ENCODE peak calls at places on chromosomes 1 and 21, in seven cellular contexts. One of them, this sample, is unnamed.

GRCh38 chr1:163875927-163876320 is 554.2 kb downstream of the NUF2 start:
- DNase-seq in MM.1S: no peak
- DNase-seq in heart right ventricle: no peak
- DNase-seq in stimulated activated CD8-positive, alpha-beta memory T cell treated with anti-CD3 and anti-CD28 coated beads, Interleukin-4, amount 100 ng/mL, for 4 hours: no peak
- DNase-seq in DMS 273 treated with DMSO at 0.1 percent for 48 hours: no peak
- DNase-seq in HepG2: no peak
- DNase-seq in neural crest cell: no peak
- DNase-seq in this sample: no peak

GRCh38 chr1:30801826-30802198 is 44.2 kb upstream of the LAPTM5 start:
- DNase-seq in MM.1S: peak; percentile 68
- DNase-seq in heart right ventricle: peak; percentile 88
- DNase-seq in stimulated activated CD8-positive, alpha-beta memory T cell treated with anti-CD3 and anti-CD28 coated beads, Interleukin-4, amount 100 ng/mL, for 4 hours: peak; percentile 41
- DNase-seq in DMS 273 treated with DMSO at 0.1 percent for 48 hours: no peak
- DNase-seq in HepG2: peak; percentile 37
- DNase-seq in neural crest cell: peak; percentile 99
- DNase-seq in this sample: peak; percentile 88

GRCh38 chr1:45542591-45542990 is 8.0 kb upstream of the AKR1A1 start:
- DNase-seq in MM.1S: no peak
- DNase-seq in heart right ventricle: no peak
- DNase-seq in stimulated activated CD8-positive, alpha-beta memory T cell treated with anti-CD3 and anti-CD28 coated beads, Interleukin-4, amount 100 ng/mL, for 4 hours: no peak
- DNase-seq in DMS 273 treated with DMSO at 0.1 percent for 48 hours: no peak
- DNase-seq in HepG2: peak; percentile 90
- DNase-seq in neural crest cell: no peak
- DNase-seq in this sample: no peak

GRCh38 chr1:175572932-175573871 is 170.2 kb downstream of the TNR start:
- DNase-seq in MM.1S: no peak
- DNase-seq in heart right ventricle: no peak
- DNase-seq in stimulated activated CD8-positive, alpha-beta memory T cell treated with anti-CD3 and anti-CD28 coated beads, Interleukin-4, amount 100 ng/mL, for 4 hours: no peak
- DNase-seq in DMS 273 treated with DMSO at 0.1 percent for 48 hours: peak; percentile 96
- DNase-seq in HepG2: no peak
- DNase-seq in neural crest cell: no peak
- DNase-seq in this sample: no peak

GRCh38 chr1:169466259-169467230 is 19.2 kb downstream of the SLC19A2 start:
- DNase-seq in MM.1S: peak; percentile 42
- DNase-seq in heart right ventricle: no peak
- DNase-seq in stimulated activated CD8-positive, alpha-beta memory T cell treated with anti-CD3 and anti-CD28 coated beads, Interleukin-4, amount 100 ng/mL, for 4 hours: no peak
- DNase-seq in DMS 273 treated with DMSO at 0.1 percent for 48 hours: no peak
- DNase-seq in HepG2: peak; percentile 24
- DNase-seq in neural crest cell: no peak
- DNase-seq in this sample: no peak

GRCh38 chr1:24501371-24502167 is 1.1 kb upstream of the RCAN3 start:
- DNase-seq in MM.1S: peak; percentile 76
- DNase-seq in heart right ventricle: no peak
- DNase-seq in stimulated activated CD8-positive, alpha-beta memory T cell treated with anti-CD3 and anti-CD28 coated beads, Interleukin-4, amount 100 ng/mL, for 4 hours: no peak
- DNase-seq in DMS 273 treated with DMSO at 0.1 percent for 48 hours: no peak
- DNase-seq in HepG2: no peak
- DNase-seq in neural crest cell: no peak
- DNase-seq in this sample: peak; percentile 27

GRCh38 chr1:111222308-111223125 is 5.0 kb upstream of the CHI3L2 start:
- DNase-seq in MM.1S: peak; percentile 23
- DNase-seq in heart right ventricle: peak; percentile 79
- DNase-seq in stimulated activated CD8-positive, alpha-beta memory T cell treated with anti-CD3 and anti-CD28 coated beads, Interleukin-4, amount 100 ng/mL, for 4 hours: no peak
- DNase-seq in DMS 273 treated with DMSO at 0.1 percent for 48 hours: peak; percentile 2
- DNase-seq in HepG2: peak; percentile 62
- DNase-seq in neural crest cell: peak; percentile 76
- DNase-seq in this sample: peak; percentile 90

GRCh38 chr1:201048521-201048920 is 25.0 kb upstream of the KIF21B start:
- DNase-seq in MM.1S: no peak
- DNase-seq in heart right ventricle: no peak
- DNase-seq in stimulated activated CD8-positive, alpha-beta memory T cell treated with anti-CD3 and anti-CD28 coated beads, Interleukin-4, amount 100 ng/mL, for 4 hours: no peak
- DNase-seq in DMS 273 treated with DMSO at 0.1 percent for 48 hours: no peak
- DNase-seq in HepG2: no peak
- DNase-seq in neural crest cell: no peak
- DNase-seq in this sample: no peak

GRCh38 chr21:46079357-46080170 is 18.3 kb upstream of the COL6A2 start:
- DNase-seq in MM.1S: no peak
- DNase-seq in heart right ventricle: peak; percentile 36
- DNase-seq in stimulated activated CD8-positive, alpha-beta memory T cell treated with anti-CD3 and anti-CD28 coated beads, Interleukin-4, amount 100 ng/mL, for 4 hours: no peak
- DNase-seq in DMS 273 treated with DMSO at 0.1 percent for 48 hours: no peak
- DNase-seq in HepG2: no peak
- DNase-seq in neural crest cell: no peak
- DNase-seq in this sample: no peak

GRCh38 chr21:44013380-44014088 is 1.4 kb downstream of the TRAPPC10 start:
- DNase-seq in MM.1S: peak; percentile 66
- DNase-seq in heart right ventricle: no peak
- DNase-seq in stimulated activated CD8-positive, alpha-beta memory T cell treated with anti-CD3 and anti-CD28 coated beads, Interleukin-4, amount 100 ng/mL, for 4 hours: no peak
- DNase-seq in DMS 273 treated with DMSO at 0.1 percent for 48 hours: no peak
- DNase-seq in HepG2: no peak
- DNase-seq in neural crest cell: no peak
- DNase-seq in this sample: no peak

GRCh38 chr1:114021665-114022099 is 42.4 kb downstream of the OLFML3 start:
- DNase-seq in MM.1S: no peak
- DNase-seq in heart right ventricle: no peak
- DNase-seq in stimulated activated CD8-positive, alpha-beta memory T cell treated with anti-CD3 and anti-CD28 coated beads, Interleukin-4, amount 100 ng/mL, for 4 hours: no peak
- DNase-seq in DMS 273 treated with DMSO at 0.1 percent for 48 hours: peak; percentile 43
- DNase-seq in HepG2: peak; percentile 10
- DNase-seq in neural crest cell: no peak
- DNase-seq in this sample: no peak

GRCh38 chr21:32423320-32423719 is 10.8 kb downstream of the EVA1C start:
- DNase-seq in MM.1S: no peak
- DNase-seq in heart right ventricle: no peak
- DNase-seq in stimulated activated CD8-positive, alpha-beta memory T cell treated with anti-CD3 and anti-CD28 coated beads, Interleukin-4, amount 100 ng/mL, for 4 hours: no peak
- DNase-seq in DMS 273 treated with DMSO at 0.1 percent for 48 hours: no peak
- DNase-seq in HepG2: no peak
- DNase-seq in neural crest cell: no peak
- DNase-seq in this sample: no peak

GRCh38 chr1:4213599-4213998 is 313.5 kb upstream of the C1orf174 start:
- DNase-seq in MM.1S: no peak
- DNase-seq in heart right ventricle: no peak
- DNase-seq in stimulated activated CD8-positive, alpha-beta memory T cell treated with anti-CD3 and anti-CD28 coated beads, Interleukin-4, amount 100 ng/mL, for 4 hours: no peak
- DNase-seq in DMS 273 treated with DMSO at 0.1 percent for 48 hours: no peak
- DNase-seq in HepG2: no peak
- DNase-seq in neural crest cell: no peak
- DNase-seq in this sample: no peak

GRCh38 chr1:181314959-181315358 is 168.4 kb upstream of the CACNA1E start:
- DNase-seq in MM.1S: no peak
- DNase-seq in heart right ventricle: no peak
- DNase-seq in stimulated activated CD8-positive, alpha-beta memory T cell treated with anti-CD3 and anti-CD28 coated beads, Interleukin-4, amount 100 ng/mL, for 4 hours: no peak
- DNase-seq in DMS 273 treated with DMSO at 0.1 percent for 48 hours: no peak
- DNase-seq in HepG2: no peak
- DNase-seq in neural crest cell: no peak
- DNase-seq in this sample: no peak

GRCh38 chr1:29974345-29974744 is 738.0 kb downstream of the PTPRU start:
- DNase-seq in MM.1S: no peak
- DNase-seq in heart right ventricle: no peak
- DNase-seq in stimulated activated CD8-positive, alpha-beta memory T cell treated with anti-CD3 and anti-CD28 coated beads, Interleukin-4, amount 100 ng/mL, for 4 hours: no peak
- DNase-seq in DMS 273 treated with DMSO at 0.1 percent for 48 hours: no peak
- DNase-seq in HepG2: peak; percentile 4
- DNase-seq in neural crest cell: no peak
- DNase-seq in this sample: peak; percentile 61

GRCh38 chr1:7404046-7404742 is 366.9 kb upstream of the VAMP3 start:
- DNase-seq in MM.1S: no peak
- DNase-seq in heart right ventricle: no peak
- DNase-seq in stimulated activated CD8-positive, alpha-beta memory T cell treated with anti-CD3 and anti-CD28 coated beads, Interleukin-4, amount 100 ng/mL, for 4 hours: no peak
- DNase-seq in DMS 273 treated with DMSO at 0.1 percent for 48 hours: no peak
- DNase-seq in HepG2: no peak
- DNase-seq in neural crest cell: peak; percentile 0
- DNase-seq in this sample: no peak

GRCh38 chr1:153192697-153193096 is 10.5 kb upstream of the LELP1 start:
- DNase-seq in MM.1S: peak; percentile 58
- DNase-seq in heart right ventricle: no peak
- DNase-seq in stimulated activated CD8-positive, alpha-beta memory T cell treated with anti-CD3 and anti-CD28 coated beads, Interleukin-4, amount 100 ng/mL, for 4 hours: no peak
- DNase-seq in DMS 273 treated with DMSO at 0.1 percent for 48 hours: no peak
- DNase-seq in HepG2: peak; percentile 8
- DNase-seq in neural crest cell: no peak
- DNase-seq in this sample: peak; percentile 62

GRCh38 chr1:38050397-38051141 is 4.0 kb upstream of the POU3F1 start:
- DNase-seq in MM.1S: no peak
- DNase-seq in heart right ventricle: no peak
- DNase-seq in stimulated activated CD8-positive, alpha-beta memory T cell treated with anti-CD3 and anti-CD28 coated beads, Interleukin-4, amount 100 ng/mL, for 4 hours: no peak
- DNase-seq in DMS 273 treated with DMSO at 0.1 percent for 48 hours: no peak
- DNase-seq in HepG2: no peak
- DNase-seq in neural crest cell: peak; percentile 46
- DNase-seq in this sample: no peak

GRCh38 chr1:61058477-61059245 is 23.7 kb upstream of the NFIA start:
- DNase-seq in MM.1S: no peak
- DNase-seq in heart right ventricle: no peak
- DNase-seq in stimulated activated CD8-positive, alpha-beta memory T cell treated with anti-CD3 and anti-CD28 coated beads, Interleukin-4, amount 100 ng/mL, for 4 hours: no peak
- DNase-seq in DMS 273 treated with DMSO at 0.1 percent for 48 hours: no peak
- DNase-seq in HepG2: no peak
- DNase-seq in neural crest cell: no peak
- DNase-seq in this sample: no peak

GRCh38 chr1:112507336-112507735 is 1.4 kb upstream of the WNT2B start:
- DNase-seq in MM.1S: no peak
- DNase-seq in heart right ventricle: no peak
- DNase-seq in stimulated activated CD8-positive, alpha-beta memory T cell treated with anti-CD3 and anti-CD28 coated beads, Interleukin-4, amount 100 ng/mL, for 4 hours: no peak
- DNase-seq in DMS 273 treated with DMSO at 0.1 percent for 48 hours: no peak
- DNase-seq in HepG2: no peak
- DNase-seq in neural crest cell: no peak
- DNase-seq in this sample: no peak

GRCh38 chr1:145719230-145720079 is at the start of gene CD160:
- DNase-seq in MM.1S: no peak
- DNase-seq in heart right ventricle: no peak
- DNase-seq in stimulated activated CD8-positive, alpha-beta memory T cell treated with anti-CD3 and anti-CD28 coated beads, Interleukin-4, amount 100 ng/mL, for 4 hours: no peak
- DNase-seq in DMS 273 treated with DMSO at 0.1 percent for 48 hours: no peak
- DNase-seq in HepG2: no peak
- DNase-seq in neural crest cell: no peak
- DNase-seq in this sample: no peak

GRCh38 chr1:159011701-159012100 is 2.0 kb downstream of the IFI16 start:
- DNase-seq in MM.1S: no peak
- DNase-seq in heart right ventricle: no peak
- DNase-seq in stimulated activated CD8-positive, alpha-beta memory T cell treated with anti-CD3 and anti-CD28 coated beads, Interleukin-4, amount 100 ng/mL, for 4 hours: no peak
- DNase-seq in DMS 273 treated with DMSO at 0.1 percent for 48 hours: no peak
- DNase-seq in HepG2: no peak
- DNase-seq in neural crest cell: no peak
- DNase-seq in this sample: no peak

GRCh38 chr1:193700710-193701355 is 514.4 kb upstream of the B3GALT2 start:
- DNase-seq in MM.1S: no peak
- DNase-seq in heart right ventricle: no peak
- DNase-seq in stimulated activated CD8-positive, alpha-beta memory T cell treated with anti-CD3 and anti-CD28 coated beads, Interleukin-4, amount 100 ng/mL, for 4 hours: no peak
- DNase-seq in DMS 273 treated with DMSO at 0.1 percent for 48 hours: no peak
- DNase-seq in HepG2: no peak
- DNase-seq in neural crest cell: no peak
- DNase-seq in this sample: no peak

GRCh38 chr1:211340622-211341487 is 14.2 kb downstream of the TRAF5 start:
- DNase-seq in MM.1S: peak; percentile 43
- DNase-seq in heart right ventricle: no peak
- DNase-seq in stimulated activated CD8-positive, alpha-beta memory T cell treated with anti-CD3 and anti-CD28 coated beads, Interleukin-4, amount 100 ng/mL, for 4 hours: no peak
- DNase-seq in DMS 273 treated with DMSO at 0.1 percent for 48 hours: no peak
- DNase-seq in HepG2: no peak
- DNase-seq in neural crest cell: no peak
- DNase-seq in this sample: no peak

GRCh38 chr1:200258447-200259375 is 151.1 kb downstream of the ZNF281 start:
- DNase-seq in MM.1S: peak; percentile 59
- DNase-seq in heart right ventricle: no peak
- DNase-seq in stimulated activated CD8-positive, alpha-beta memory T cell treated with anti-CD3 and anti-CD28 coated beads, Interleukin-4, amount 100 ng/mL, for 4 hours: no peak
- DNase-seq in DMS 273 treated with DMSO at 0.1 percent for 48 hours: no peak
- DNase-seq in HepG2: peak; percentile 52
- DNase-seq in neural crest cell: no peak
- DNase-seq in this sample: no peak

GRCh38 chr1:237525102-237525501 is 365.6 kb downstream of the ZP4 start:
- DNase-seq in MM.1S: no peak
- DNase-seq in heart right ventricle: no peak
- DNase-seq in stimulated activated CD8-positive, alpha-beta memory T cell treated with anti-CD3 and anti-CD28 coated beads, Interleukin-4, amount 100 ng/mL, for 4 hours: no peak
- DNase-seq in DMS 273 treated with DMSO at 0.1 percent for 48 hours: no peak
- DNase-seq in HepG2: no peak
- DNase-seq in neural crest cell: no peak
- DNase-seq in this sample: no peak